ENCODE peak calls at places on chromosome 13, in seven cellular contexts. L is kidney, D is neural progenitor cell, G is body of pancreas, F is tibial artery, R is ascending aorta, H is GM12878. M is an unnamed sample.

GRCh38 chr13:22926176-22927007 is 254.4 kb upstream of the SGCG start:
- DNase-seq in L (peak), D (peak), G (peak), F (no peak), R (peak), H (no peak), M (peak)

GRCh38 chr13:42107006-42107405 is 58.6 kb downstream of the DGKH start:
- DNase-seq in L (no peak), D (no peak), G (no peak), F (no peak), R (no peak), H (no peak), M (no peak)

GRCh38 chr13:49635599-49636433 is 7.5 kb downstream of the ARL11 start:
- DNase-seq in L (no peak), D (no peak), G (peak), F (no peak), R (no peak), H (peak), M (no peak)

GRCh38 chr13:111371211-111371610 is 50.8 kb downstream of the TEX29 start:
- DNase-seq in L (no peak), D (no peak), G (no peak), F (no peak), R (no peak), H (no peak), M (no peak)

GRCh38 chr13:50448535-50448981 is 394.9 kb downstream of the DLEU7 start:
- DNase-seq in L (no peak), D (no peak), G (no peak), F (no peak), R (no peak), H (no peak), M (no peak)

GRCh38 chr13:25179011-25179410 is 6.9 kb upstream of the AMER2 start:
- DNase-seq in L (no peak), D (no peak), G (no peak), F (no peak), R (no peak), H (no peak), M (no peak)

GRCh38 chr13:64849174-64849573 is 2381.0 kb downstream of the PCDH9 start:
- DNase-seq in L (no peak), D (no peak), G (no peak), F (no peak), R (no peak), H (no peak), M (no peak)

GRCh38 chr13:108787709-108788394 is 158.4 kb downstream of the MYO16 start:
- DNase-seq in L (no peak), D (no peak), G (no peak), F (no peak), R (no peak), H (no peak), M (no peak)

GRCh38 chr13:40221460-40222201 is 444.8 kb downstream of the FOXO1 start:
- DNase-seq in L (no peak), D (no peak), G (peak), F (no peak), R (no peak), H (no peak), M (no peak)

GRCh38 chr13:39588384-39588783 is 14.6 kb downstream of the LHFPL6 start:
- DNase-seq in L (no peak), D (no peak), G (no peak), F (no peak), R (no peak), H (no peak), M (no peak)

GRCh38 chr13:99058527-99059495 is 80.9 kb upstream of the DOCK9 start:
- DNase-seq in L (no peak), D (no peak), G (no peak), F (no peak), R (no peak), H (no peak), M (no peak)

GRCh38 chr13:33735276-33735675 is 82.7 kb upstream of the RFC3 start:
- DNase-seq in L (no peak), D (no peak), G (no peak), F (no peak), R (no peak), H (no peak), M (no peak)

GRCh38 chr13:112213467-112214245 is 146.7 kb downstream of the SOX1 start:
- DNase-seq in L (no peak), D (no peak), G (peak), F (no peak), R (no peak), H (no peak), M (peak)

GRCh38 chr13:26061947-26062346 is 10.1 kb upstream of the SHISA2 start:
- DNase-seq in L (no peak), D (no peak), G (no peak), F (no peak), R (no peak), H (no peak), M (no peak)

GRCh38 chr13:86591862-86592261 is 792.6 kb upstream of the SLITRK6 start:
- DNase-seq in L (no peak), D (no peak), G (no peak), F (no peak), R (no peak), H (no peak), M (no peak)

GRCh38 chr13:23279321-23279720 is 98.5 kb downstream of the SGCG start:
- DNase-seq in L (no peak), D (no peak), G (no peak), F (no peak), R (no peak), H (no peak), M (no peak)

GRCh38 chr13:19957320-19958118 is 1.0 kb upstream of the ZMYM2 start:
- DNase-seq in L (peak), D (peak), G (peak), F (peak), R (peak), H (peak), M (peak)

GRCh38 chr13:19959831-19960672 is 1.5 kb downstream of the ZMYM2 start:
- DNase-seq in L (peak), D (peak), G (peak), F (peak), R (peak), H (peak), M (peak)

GRCh38 chr13:19958119-19959111 is at the start of gene ZMYM2:
- DNase-seq in L (peak), D (peak), G (peak), F (peak), R (peak), H (peak), M (peak)

GRCh38 chr13:19960673-19961015 is 2.1 kb downstream of the ZMYM2 start:
- DNase-seq in L (no peak), D (no peak), G (no peak), F (no peak), R (no peak), H (no peak), M (no peak)

DNA sequence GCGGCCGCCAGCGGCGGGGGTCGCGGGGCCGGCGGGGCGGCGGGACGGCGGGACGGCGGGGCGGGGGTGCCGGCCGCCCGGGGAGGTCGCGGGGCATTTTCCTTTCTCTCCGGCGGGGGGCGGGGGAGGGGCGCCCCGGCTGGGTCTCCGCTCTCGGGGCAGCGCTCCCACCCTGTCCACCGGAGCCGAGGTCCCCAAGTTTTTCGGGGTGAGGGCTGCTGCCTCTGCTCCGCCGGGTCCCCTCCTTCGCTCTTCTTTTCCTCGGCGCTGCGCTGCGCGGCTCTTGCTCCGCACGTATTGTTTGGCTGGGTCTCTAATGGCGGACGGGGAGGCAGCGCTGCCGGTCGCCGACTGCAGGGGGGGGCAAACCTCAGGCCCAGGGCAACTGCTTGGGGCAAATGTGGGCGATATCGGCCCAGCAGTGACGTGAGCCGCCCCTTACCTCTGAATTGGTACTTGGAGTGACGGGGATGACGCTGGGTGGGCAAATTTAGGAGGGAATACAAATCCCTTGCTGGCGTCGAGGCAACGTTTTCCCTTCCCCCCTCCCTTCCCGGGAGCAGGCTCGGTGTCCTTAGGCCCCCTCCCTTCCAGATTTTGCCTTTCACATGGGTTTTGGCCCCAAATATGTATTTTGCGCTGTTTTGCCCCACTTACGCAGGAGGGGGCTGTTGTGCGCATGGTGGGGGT is 759 bp downstream of the ZMYM2 start:
- DNase-seq in L (peak), D (peak), G (peak), F (peak), R (peak), H (no peak), M (peak)
- TF ChIP-seq CTCF in L (peak), D (no peak), G (peak), F (peak), R (no peak), H (peak), M (no peak)

DNA sequence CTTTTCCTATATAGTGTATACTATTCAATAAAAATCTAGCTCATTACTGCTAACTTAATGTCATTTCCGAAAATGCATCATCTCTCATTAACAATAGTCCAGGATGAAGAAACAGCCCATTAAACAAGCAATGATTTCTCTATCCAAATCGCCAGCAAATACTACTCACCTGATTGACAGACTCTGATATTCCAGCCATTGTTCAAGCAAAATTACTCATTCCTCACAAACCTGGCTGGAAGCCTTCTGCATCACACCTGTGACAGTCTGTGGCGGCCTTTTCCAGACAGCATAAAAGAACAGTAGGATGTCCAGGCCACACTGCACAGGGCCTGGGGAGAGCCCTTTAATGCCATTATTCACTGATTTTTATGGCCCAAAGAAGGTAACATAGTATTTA is 115.9 kb downstream of the ABCC4 start:
- DNase-seq in L (no peak), D (no peak), G (no peak), F (no peak), R (no peak), H (no peak), M (no peak)
- H3K27ac ChIP-seq in L (no peak), D (no peak), G (no peak), F (no peak), R (no peak), H (no peak), M (no peak)

GRCh38 chr13:80584785-80585184 is 243.9 kb upstream of the SPRY2 start:
- DNase-seq in L (no peak), D (no peak), G (no peak), F (no peak), R (no peak), H (no peak), M (no peak)

GRCh38 chr13:80586356-80586755 is 245.4 kb upstream of the SPRY2 start:
- DNase-seq in L (no peak), D (no peak), G (no peak), F (no peak), R (no peak), H (no peak), M (no peak)

GRCh38 chr13:80591978-80592377 is 251.1 kb upstream of the SPRY2 start:
- DNase-seq in L (no peak), D (no peak), G (no peak), F (no peak), R (no peak), H (no peak), M (no peak)

GRCh38 chr13:80585531-80585930 is 244.6 kb upstream of the SPRY2 start:
- DNase-seq in L (no peak), D (no peak), G (no peak), F (no peak), R (no peak), H (no peak), M (no peak)

GRCh38 chr13:80590551-80590950 is 249.6 kb upstream of the SPRY2 start:
- DNase-seq in L (no peak), D (no peak), G (no peak), F (no peak), R (no peak), H (no peak), M (no peak)
- TF ChIP-seq CTCF in L (no peak), D (no peak), G (no peak), F (no peak), R (no peak), H (no peak), M (no peak)

GRCh38 chr13:44273216-44273615 is 100.4 kb upstream of the SERP2 start:
- DNase-seq in L (no peak), D (no peak), G (no peak), F (no peak), R (peak), H (no peak), M (no peak)

GRCh38 chr13:44272692-44273091 is 100.9 kb upstream of the SERP2 start:
- DNase-seq in L (no peak), D (no peak), G (no peak), F (no peak), R (peak), H (no peak), M (no peak)

GRCh38 chr13:44270153-44270552 is 103.5 kb upstream of the SERP2 start:
- DNase-seq in L (no peak), D (no peak), G (no peak), F (no peak), R (no peak), H (no peak), M (no peak)

GRCh38 chr13:44271031-44271433 is 102.6 kb upstream of the SERP2 start:
- DNase-seq in L (no peak), D (no peak), G (no peak), F (no peak), R (no peak), H (no peak), M (no peak)

DNA sequence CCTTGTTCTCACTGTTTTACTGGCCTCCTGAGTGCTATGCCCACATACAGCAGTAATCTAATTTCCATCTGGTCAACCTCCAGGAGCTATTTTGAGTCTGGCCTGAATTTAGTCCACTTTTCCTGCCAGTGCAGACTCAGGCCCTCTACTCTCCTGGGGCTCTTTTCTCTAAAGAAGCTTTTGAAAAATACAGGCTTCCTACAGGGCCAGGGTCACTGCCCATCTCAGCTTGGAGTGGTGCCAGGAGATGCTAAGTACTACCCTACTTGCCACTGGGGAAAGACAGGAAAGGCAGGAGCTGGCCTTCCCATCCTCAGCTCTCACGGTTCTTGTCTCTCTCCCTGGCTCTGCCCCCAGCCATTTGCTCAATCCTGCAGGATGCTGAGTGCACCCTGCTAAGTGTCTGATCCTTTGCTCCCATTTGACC is 101.7 kb upstream of the SERP2 start:
- DNase-seq in L (no peak), D (no peak), G (peak), F (peak), R (peak), H (no peak), M (no peak)
- H3K27ac ChIP-seq in L (peak), D (no peak), G (peak), F (peak), R (peak), H (no peak), M (peak)